ENCODE peak calls at places on chromosomes 5 and 9, in six cellular contexts. Q, B, K, O, T and N are unnamed samples.

GRCh38 chr5:148437249-148437648 is 53.5 kb downstream of the FBXO38 start:
- DNase-seq in B (no peak), K (no peak), O (no peak), Q (no peak), T (no peak), N (no peak)

GRCh38 chr5:38871211-38871610 is 25.4 kb downstream of the OSMR start:
- DNase-seq in B (no peak), K (no peak), O (no peak), Q (no peak), T (no peak), N (no peak)

GRCh38 chr5:11903614-11904269 is 504 bp downstream of the CTNND2 start:
- DNase-seq in K (no peak), B (no peak), Q (no peak), T (no peak), O (no peak), N (no peak)

GRCh38 chr5:178080618-178081410 is 32.5 kb upstream of the N4BP3 start:
- DNase-seq in B (no peak), T (no peak), O (no peak), Q (no peak), K (no peak), N (peak)

GRCh38 chr9:104774831-104775573 is 11.1 kb downstream of the NIPSNAP3B start:
- DNase-seq in O (no peak), K (no peak), B (no peak), Q (no peak), T (no peak), N (no peak)

GRCh38 chr5:99033014-99033931 is 104.5 kb upstream of the CHD1 start:
- DNase-seq in T (no peak), B (no peak), Q (no peak), K (no peak), O (no peak), N (no peak)

GRCh38 chr9:129838707-129839259 is 3.5 kb downstream of the USP20 start:
- DNase-seq in B (no peak), O (no peak), K (no peak), Q (no peak), T (no peak), N (no peak)

GRCh38 chr9:14203366-14204056 is 110.4 kb downstream of the NFIB start:
- DNase-seq in O (no peak), Q (no peak), T (peak), K (peak), B (peak), N (peak)

GRCh38 chr5:73204302-73204701 is 31.3 kb downstream of the TMEM174 start:
- DNase-seq in T (no peak), B (no peak), O (no peak), Q (no peak), K (no peak), N (no peak)

DNA sequence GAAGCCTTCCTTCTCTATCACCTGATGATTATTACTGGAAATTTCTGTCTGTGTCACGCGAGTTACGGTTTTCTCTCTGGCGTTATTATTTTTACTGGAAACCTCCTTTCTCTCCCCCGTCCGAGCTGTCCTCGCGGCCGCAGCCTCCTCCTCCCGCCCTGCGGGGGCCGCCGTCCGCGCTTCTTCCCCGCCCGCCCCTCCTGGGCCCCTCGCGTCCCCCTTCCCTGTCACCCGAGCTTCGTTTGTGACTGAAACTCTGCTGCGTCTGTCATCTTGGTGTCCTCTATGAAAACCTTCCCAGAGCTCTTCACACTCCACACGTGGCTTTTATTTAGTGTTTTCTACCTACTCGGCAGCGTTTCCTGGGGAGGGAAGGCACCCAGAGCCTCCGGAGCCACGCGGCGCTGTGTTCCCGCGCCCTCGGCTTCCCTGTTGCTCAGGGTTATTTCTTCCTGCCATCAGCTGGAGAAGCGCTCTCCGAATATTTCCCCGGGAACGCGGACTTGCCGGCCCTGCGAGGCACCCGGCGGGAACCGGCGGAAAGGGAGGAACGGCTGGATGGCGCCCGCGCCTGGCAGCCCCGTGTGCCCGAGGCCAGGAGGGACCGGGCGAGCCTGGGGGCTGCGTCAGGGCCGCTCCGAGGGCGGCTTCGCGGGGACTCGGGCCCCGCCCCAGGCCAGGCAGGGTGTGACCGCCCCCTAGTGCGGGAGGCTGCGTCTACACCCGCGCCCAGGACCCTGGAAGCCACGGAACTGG is 33.9 kb downstream of the TRIP13 start:
- DNase-seq in Q (no peak), O (no peak), K (no peak), T (peak), B (no peak), N (no peak)
- H3K4me3 ChIP-seq in Q (no peak), O (no peak), K (peak), T (peak), B (peak), N (peak)

DNA sequence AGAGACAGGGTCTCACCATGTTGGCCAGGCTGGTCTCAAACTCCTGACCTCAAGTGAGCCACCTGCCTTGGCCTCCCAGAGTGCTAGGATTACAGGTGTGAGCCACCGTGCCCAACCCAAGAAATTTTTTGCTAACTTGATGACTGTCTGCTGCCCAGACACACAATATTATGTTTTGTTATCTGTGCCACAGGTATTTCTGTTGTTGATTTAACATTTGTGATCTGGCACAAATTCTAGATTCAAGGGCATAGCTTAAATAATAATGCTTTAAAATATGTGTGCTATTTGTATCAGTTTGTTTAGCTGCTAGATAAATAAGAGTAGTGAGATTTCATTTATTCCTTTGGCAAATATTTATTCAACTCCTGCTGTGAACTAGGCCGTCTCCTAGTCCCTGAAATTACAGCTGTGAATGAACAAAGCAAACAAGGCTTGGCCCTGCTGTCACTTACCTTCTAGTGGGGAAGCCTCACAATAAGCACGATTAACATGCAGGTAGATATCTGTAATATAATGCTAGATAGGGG is 35.3 kb downstream of the GAPVD1 start:
- DNase-seq in Q (no peak), B (peak), T (no peak), O (peak), K (no peak), N (no peak)
- TF ChIP-seq POLR2AphosphoS5 in Q (no peak), B (peak), T (no peak), O (no peak), K (no peak), N (no peak)

DNA sequence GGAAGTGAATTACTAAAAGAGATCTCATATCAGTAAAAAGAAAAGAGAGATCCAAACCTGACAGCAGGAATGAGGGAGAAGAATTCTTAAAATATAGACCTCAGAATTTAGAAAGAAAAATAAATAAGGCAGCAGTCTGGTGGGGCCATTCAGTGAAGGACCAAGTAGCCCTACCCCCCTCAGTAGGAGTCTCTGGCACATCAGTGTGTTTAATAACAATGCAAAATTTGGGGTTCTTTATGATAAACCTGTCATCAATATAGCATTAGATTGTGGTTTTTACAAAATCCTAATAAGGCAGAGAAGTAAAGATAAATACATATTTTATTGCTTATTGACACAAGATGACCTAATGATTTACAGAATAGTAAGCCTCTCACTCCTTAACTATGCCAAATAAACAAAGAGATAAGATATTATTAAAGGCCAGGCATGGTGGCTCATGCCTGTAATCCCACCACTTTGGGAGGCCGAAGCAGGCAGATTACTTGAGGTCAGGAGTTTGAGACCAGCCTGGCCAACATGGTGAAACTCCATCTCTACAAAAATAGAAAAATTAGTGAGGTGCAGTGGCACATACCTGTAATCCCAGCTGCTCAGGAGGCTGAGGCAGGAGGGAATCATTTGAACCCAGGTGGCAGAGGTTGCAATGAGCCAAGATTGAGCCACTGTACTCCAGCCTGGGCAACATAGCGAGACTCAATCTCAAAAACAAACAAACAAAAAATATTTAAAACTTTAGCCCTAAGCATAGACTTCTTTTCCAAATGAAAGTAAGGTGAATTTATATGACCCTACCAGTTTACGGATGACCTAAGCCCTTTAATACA is 108.6 kb downstream of the BASP1 start:
- DNase-seq in T (no peak), O (no peak), K (no peak), Q (no peak), B (no peak), N (no peak)
- H3K4me3 ChIP-seq in T (no peak), O (no peak), K (no peak), Q (no peak), B (no peak), N (no peak)

GRCh38 chr9:137302176-137303030 is at the start of gene NRARP:
- DNase-seq in Q (peak), K (peak), B (peak), O (no peak), T (peak), N (peak)

GRCh38 chr9:137299938-137300337 is 2.1 kb downstream of the NRARP start:
- DNase-seq in O (no peak), K (peak), T (no peak), Q (no peak), B (no peak), N (no peak)

GRCh38 chr9:137301086-137301947 is 754 bp downstream of the NRARP start:
- DNase-seq in O (no peak), Q (peak), K (peak), B (peak), T (no peak), N (no peak)

GRCh38 chr9:137298983-137299521 is 3.0 kb downstream of the NRARP start:
- DNase-seq in B (no peak), O (no peak), Q (no peak), T (no peak), K (peak), N (no peak)

GRCh38 chr9:137300607-137301085 is 1.4 kb downstream of the NRARP start:
- DNase-seq in K (peak), B (no peak), O (no peak), Q (no peak), T (no peak), N (no peak)
- TF ChIP-seq POLR2AphosphoS5 in K (peak), B (no peak), O (no peak), Q (no peak), T (no peak), N (no peak)

GRCh38 chr9:135906291-135907005 is 898 bp downstream of the CAMSAP1 start:
- DNase-seq in Q (no peak), T (peak), B (no peak), K (peak), O (no peak), N (no peak)
- H3K4me3 ChIP-seq in Q (peak), T (peak), B (peak), K (peak), O (peak), N (peak)